ENCODE peak calls at places on chromosome 7, in nine cellular contexts. One of them, this sample, is unnamed.

GRCh38 chr7:157687158-157687557 is 350.4 kb downstream of the DNAJB6 start:
- DNase-seq in ecto neural progenitor cell: peak; percentile 15
- DNase-seq in NCI-H748 treated with DMSO at 0.1 percent for 48 hours: no peak
- DNase-seq in nucleus accumbens: no peak
- DNase-seq in activated naive CD4-positive, alpha-beta T cell: no peak
- DNase-seq in NCI-H2171 treated with DMSO at 0.1 percent for 48 hours: no peak
- DNase-seq in occipital lobe: no peak
- DNase-seq in neural progenitor cell: peak; percentile 4
- DNase-seq in neuronal stem cell: no peak
- DNase-seq in this sample: peak; percentile 76

GRCh38 chr7:137302075-137302474 is 41.5 kb downstream of the PTN start:
- DNase-seq in occipital lobe: no peak
- DNase-seq in ecto neural progenitor cell: no peak
- DNase-seq in nucleus accumbens: no peak
- DNase-seq in NCI-H748 treated with DMSO at 0.1 percent for 48 hours: no peak
- DNase-seq in activated naive CD4-positive, alpha-beta T cell: no peak
- DNase-seq in neural progenitor cell: no peak
- DNase-seq in neuronal stem cell: no peak
- DNase-seq in NCI-H2171 treated with DMSO at 0.1 percent for 48 hours: peak; percentile 37
- DNase-seq in this sample: no peak

GRCh38 chr7:80707318-80707717 is 68.9 kb downstream of the CD36 start:
- DNase-seq in neural progenitor cell: no peak
- DNase-seq in neuronal stem cell: no peak
- DNase-seq in NCI-H2171 treated with DMSO at 0.1 percent for 48 hours: no peak
- DNase-seq in NCI-H748 treated with DMSO at 0.1 percent for 48 hours: no peak
- DNase-seq in activated naive CD4-positive, alpha-beta T cell: no peak
- DNase-seq in nucleus accumbens: no peak
- DNase-seq in occipital lobe: no peak
- DNase-seq in ecto neural progenitor cell: no peak
- DNase-seq in this sample: no peak

GRCh38 chr7:30510124-30511074 is 5.8 kb upstream of the GGCT start:
- DNase-seq in nucleus accumbens: no peak
- DNase-seq in occipital lobe: no peak
- DNase-seq in NCI-H2171 treated with DMSO at 0.1 percent for 48 hours: peak; percentile 18
- DNase-seq in neural progenitor cell: peak; percentile 62
- DNase-seq in neuronal stem cell: no peak
- DNase-seq in NCI-H748 treated with DMSO at 0.1 percent for 48 hours: peak; percentile 27
- DNase-seq in activated naive CD4-positive, alpha-beta T cell: no peak
- DNase-seq in ecto neural progenitor cell: no peak
- DNase-seq in this sample: peak; percentile 41

GRCh38 chr7:4189151-4189570 is 492.9 kb upstream of the FOXK1 start:
- DNase-seq in NCI-H2171 treated with DMSO at 0.1 percent for 48 hours: peak; percentile 65
- DNase-seq in neural progenitor cell: peak; percentile 17
- DNase-seq in nucleus accumbens: peak; percentile 2
- DNase-seq in NCI-H748 treated with DMSO at 0.1 percent for 48 hours: peak; percentile 57
- DNase-seq in activated naive CD4-positive, alpha-beta T cell: no peak
- DNase-seq in occipital lobe: peak; percentile 62
- DNase-seq in neuronal stem cell: no peak
- DNase-seq in ecto neural progenitor cell: no peak
- DNase-seq in this sample: no peak

GRCh38 chr7:4245866-4246470 is 436.1 kb upstream of the FOXK1 start:
- DNase-seq in neural progenitor cell: peak; percentile 46
- DNase-seq in occipital lobe: no peak
- DNase-seq in NCI-H2171 treated with DMSO at 0.1 percent for 48 hours: no peak
- DNase-seq in neuronal stem cell: no peak
- DNase-seq in nucleus accumbens: no peak
- DNase-seq in activated naive CD4-positive, alpha-beta T cell: no peak
- DNase-seq in ecto neural progenitor cell: no peak
- DNase-seq in NCI-H748 treated with DMSO at 0.1 percent for 48 hours: no peak
- DNase-seq in this sample: no peak

GRCh38 chr7:32161708-32162107 is 91.5 kb upstream of the PDE1C start:
- DNase-seq in neural progenitor cell: no peak
- DNase-seq in neuronal stem cell: no peak
- DNase-seq in NCI-H748 treated with DMSO at 0.1 percent for 48 hours: no peak
- DNase-seq in ecto neural progenitor cell: no peak
- DNase-seq in NCI-H2171 treated with DMSO at 0.1 percent for 48 hours: no peak
- DNase-seq in nucleus accumbens: no peak
- DNase-seq in activated naive CD4-positive, alpha-beta T cell: no peak
- DNase-seq in occipital lobe: no peak
- DNase-seq in this sample: no peak

GRCh38 chr7:12584940-12585339 is 14.4 kb downstream of the SCIN start:
- DNase-seq in nucleus accumbens: no peak
- DNase-seq in NCI-H2171 treated with DMSO at 0.1 percent for 48 hours: no peak
- DNase-seq in activated naive CD4-positive, alpha-beta T cell: no peak
- DNase-seq in occipital lobe: no peak
- DNase-seq in ecto neural progenitor cell: no peak
- DNase-seq in neuronal stem cell: no peak
- DNase-seq in NCI-H748 treated with DMSO at 0.1 percent for 48 hours: no peak
- DNase-seq in neural progenitor cell: no peak
- DNase-seq in this sample: no peak

GRCh38 chr7:81482600-81483186 is 287.2 kb downstream of the HGF start:
- DNase-seq in activated naive CD4-positive, alpha-beta T cell: no peak
- DNase-seq in ecto neural progenitor cell: no peak
- DNase-seq in neural progenitor cell: peak; percentile 25
- DNase-seq in NCI-H2171 treated with DMSO at 0.1 percent for 48 hours: peak; percentile 66
- DNase-seq in NCI-H748 treated with DMSO at 0.1 percent for 48 hours: peak; percentile 46
- DNase-seq in occipital lobe: no peak
- DNase-seq in neuronal stem cell: no peak
- DNase-seq in nucleus accumbens: no peak
- DNase-seq in this sample: no peak

GRCh38 chr7:10708447-10708846 is 265.2 kb upstream of the PHF14 start:
- DNase-seq in neural progenitor cell: peak; percentile 78
- DNase-seq in occipital lobe: no peak
- DNase-seq in NCI-H748 treated with DMSO at 0.1 percent for 48 hours: peak; percentile 79
- DNase-seq in neuronal stem cell: peak; percentile 23
- DNase-seq in NCI-H2171 treated with DMSO at 0.1 percent for 48 hours: peak; percentile 49
- DNase-seq in activated naive CD4-positive, alpha-beta T cell: no peak
- DNase-seq in ecto neural progenitor cell: no peak
- DNase-seq in nucleus accumbens: no peak
- DNase-seq in this sample: no peak

GRCh38 chr7:106367018-106367420 is 82.2 kb upstream of the NAMPT start:
- DNase-seq in NCI-H2171 treated with DMSO at 0.1 percent for 48 hours: peak; percentile 29
- DNase-seq in occipital lobe: no peak
- DNase-seq in activated naive CD4-positive, alpha-beta T cell: no peak
- DNase-seq in NCI-H748 treated with DMSO at 0.1 percent for 48 hours: no peak
- DNase-seq in neuronal stem cell: no peak
- DNase-seq in ecto neural progenitor cell: no peak
- DNase-seq in neural progenitor cell: peak; percentile 39
- DNase-seq in nucleus accumbens: no peak
- DNase-seq in this sample: peak; percentile 73

GRCh38 chr7:158431941-158432347 is 155.7 kb downstream of the PTPRN2 start:
- DNase-seq in NCI-H2171 treated with DMSO at 0.1 percent for 48 hours: no peak
- DNase-seq in neural progenitor cell: no peak
- DNase-seq in neuronal stem cell: no peak
- DNase-seq in NCI-H748 treated with DMSO at 0.1 percent for 48 hours: no peak
- DNase-seq in activated naive CD4-positive, alpha-beta T cell: no peak
- DNase-seq in nucleus accumbens: no peak
- DNase-seq in occipital lobe: no peak
- DNase-seq in ecto neural progenitor cell: no peak
- DNase-seq in this sample: peak; percentile 90

GRCh38 chr7:74606101-74606908 is 51.2 kb upstream of the GTF2I start:
- DNase-seq in activated naive CD4-positive, alpha-beta T cell: no peak
- DNase-seq in NCI-H2171 treated with DMSO at 0.1 percent for 48 hours: peak; percentile 91
- DNase-seq in NCI-H748 treated with DMSO at 0.1 percent for 48 hours: no peak
- DNase-seq in neuronal stem cell: no peak
- DNase-seq in nucleus accumbens: no peak
- DNase-seq in occipital lobe: no peak
- DNase-seq in neural progenitor cell: peak; percentile 49
- DNase-seq in ecto neural progenitor cell: peak; percentile 51
- DNase-seq in this sample: peak; percentile 72

GRCh38 chr7:47771301-47771989 is 176.8 kb downstream of the PKD1L1 start:
- DNase-seq in NCI-H748 treated with DMSO at 0.1 percent for 48 hours: no peak
- DNase-seq in neural progenitor cell: no peak
- DNase-seq in NCI-H2171 treated with DMSO at 0.1 percent for 48 hours: no peak
- DNase-seq in ecto neural progenitor cell: no peak
- DNase-seq in nucleus accumbens: no peak
- DNase-seq in occipital lobe: no peak
- DNase-seq in neuronal stem cell: no peak
- DNase-seq in activated naive CD4-positive, alpha-beta T cell: no peak
- DNase-seq in this sample: no peak

GRCh38 chr7:41116817-41117216 is 586.1 kb downstream of the INHBA start:
- DNase-seq in neural progenitor cell: no peak
- DNase-seq in neuronal stem cell: no peak
- DNase-seq in activated naive CD4-positive, alpha-beta T cell: no peak
- DNase-seq in ecto neural progenitor cell: no peak
- DNase-seq in nucleus accumbens: no peak
- DNase-seq in NCI-H748 treated with DMSO at 0.1 percent for 48 hours: no peak
- DNase-seq in occipital lobe: no peak
- DNase-seq in NCI-H2171 treated with DMSO at 0.1 percent for 48 hours: no peak
- DNase-seq in this sample: no peak

GRCh38 chr7:96311967-96312366 is 9.9 kb downstream of the SLC25A13 start:
- DNase-seq in NCI-H2171 treated with DMSO at 0.1 percent for 48 hours: no peak
- DNase-seq in nucleus accumbens: no peak
- DNase-seq in activated naive CD4-positive, alpha-beta T cell: no peak
- DNase-seq in occipital lobe: peak; percentile 1
- DNase-seq in NCI-H748 treated with DMSO at 0.1 percent for 48 hours: no peak
- DNase-seq in neuronal stem cell: no peak
- DNase-seq in neural progenitor cell: no peak
- DNase-seq in ecto neural progenitor cell: no peak
- DNase-seq in this sample: no peak